ENCODE peak calls at places on chromosome 10, in five cellular contexts. G is transverse colon; T is esophagus squamous epithelium; L is HFFc6; R is CD8-positive, alpha-beta T cell. U is an unnamed sample.
A peak's percentile ranks its signal among the peaks of the same experiment; 100 is the strongest.

GRCh38 chr10:108775911-108776475 is 1147.3 kb downstream of the XPNPEP1 start:
- DNase-seq in G (no peak), T (no peak), L (no peak), R (no peak), U (no peak)

GRCh38 chr10:24851595-24851994 is 100.8 kb downstream of the PRTFDC1 start:
- DNase-seq in G (peak; percentile 54), R (no peak), T (no peak), L (no peak), U (no peak)

GRCh38 chr10:13346280-13346819 is 1.7 kb downstream of the SEPHS1 start:
- DNase-seq in L (peak; percentile 56), R (no peak), G (peak; percentile 25), T (no peak), U (no peak)

GRCh38 chr10:88893611-88894010 is 13.6 kb downstream of the STAMBPL1 start:
- DNase-seq in T (no peak), G (no peak), L (peak; percentile 48), R (no peak), U (no peak)

GRCh38 chr10:71260622-71261325 is 48.4 kb downstream of the UNC5B start:
- DNase-seq in G (no peak), T (no peak), L (peak; percentile 89), R (no peak), U (no peak)

GRCh38 chr10:131617113-131617877 is 283.5 kb upstream of the PPP2R2D start:
- DNase-seq in R (no peak), L (no peak), G (no peak), T (no peak), U (no peak)

GRCh38 chr10:104139221-104139620 is 17.2 kb downstream of the SFR1 start:
- DNase-seq in T (no peak), G (no peak), L (no peak), R (no peak), U (no peak)

GRCh38 chr10:86348321-86349210 is 18.0 kb downstream of the GRID1 start:
- DNase-seq in R (no peak), G (no peak), L (no peak), T (no peak), U (no peak)

GRCh38 chr10:79418886-79419595 is 26.4 kb downstream of the ZCCHC24 start:
- DNase-seq in G (no peak), L (no peak), R (no peak), T (no peak), U (no peak)

GRCh38 chr10:37495415-37495814 is 362.0 kb downstream of the ZNF248 start:
- DNase-seq in T (no peak), L (no peak), G (no peak), R (no peak), U (no peak)
- TF ChIP-seq CTCF in T (no peak), L (peak; percentile 62), G (peak; percentile 24), R (no peak), U (no peak)

GRCh38 chr10:49282306-49282705 is 16.7 kb upstream of the C10orf71 start:
- DNase-seq in L (no peak), T (no peak), R (no peak), G (no peak), U (no peak)

GRCh38 chr10:49280001-49280408 is 19.0 kb upstream of the C10orf71 start:
- DNase-seq in L (peak; percentile 5), G (no peak), R (no peak), T (no peak), U (no peak)

GRCh38 chr10:49282879-49283321 is 16.1 kb upstream of the C10orf71 start:
- DNase-seq in G (no peak), T (no peak), L (no peak), R (no peak), U (no peak)

GRCh38 chr10:49283491-49283890 is 15.5 kb upstream of the C10orf71 start:
- DNase-seq in G (no peak), L (no peak), R (no peak), T (no peak), U (no peak)

GRCh38 chr10:49281461-49281860 is 17.5 kb upstream of the C10orf71 start:
- DNase-seq in R (no peak), G (no peak), L (no peak), T (no peak), U (no peak)
- TF ChIP-seq CTCF in R (no peak), G (no peak), L (peak; percentile 62), T (no peak), U (peak; percentile 4)

DNA sequence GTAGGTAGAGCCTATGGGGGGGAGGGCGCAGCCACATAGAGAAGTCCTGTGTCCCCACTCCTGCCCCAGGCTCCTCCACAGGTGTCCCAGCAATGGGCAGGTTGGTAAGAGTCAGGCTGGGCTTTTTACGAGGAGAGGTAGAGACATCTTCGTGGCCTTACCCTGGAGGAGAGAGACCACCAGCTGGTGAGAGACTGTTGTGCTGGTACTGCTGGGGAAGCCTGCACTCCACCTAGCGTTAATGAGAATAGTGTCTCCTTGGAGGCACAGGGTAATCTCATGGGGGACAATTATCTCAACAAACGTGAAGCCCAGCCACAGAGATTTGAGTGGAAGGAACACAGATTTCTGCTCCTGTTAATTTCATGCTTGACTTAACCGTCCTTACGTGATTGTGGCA is 29.5 kb upstream of the RASGEF1A start:
- DNase-seq in T (no peak), R (no peak), G (no peak), L (no peak), U (no peak)
- TF ChIP-seq CTCF in T (no peak), R (no peak), G (no peak), L (no peak), U (no peak)

GRCh38 chr10:123154092-123154942 is at the start of gene BUB3:
- DNase-seq in G (peak; percentile 98), T (peak; percentile 93), R (peak; percentile 89), L (peak; percentile 99), U (peak; percentile 98)
- TF ChIP-seq CTCF in G (no peak), T (peak; percentile 34), R (no peak), L (no peak), U (peak; percentile 1)

GRCh38 chr10:11025978-11026377 is 8.3 kb downstream of the CELF2 start:
- DNase-seq in R (no peak), T (no peak), G (no peak), L (no peak), U (no peak)

GRCh38 chr10:11023554-11023953 is 5.9 kb downstream of the CELF2 start:
- DNase-seq in R (no peak), G (no peak), T (no peak), L (no peak), U (no peak)

GRCh38 chr10:11023009-11023408 is 5.3 kb downstream of the CELF2 start:
- DNase-seq in G (no peak), R (no peak), L (no peak), T (no peak), U (no peak)

GRCh38 chr10:11024596-11024995 is 6.9 kb downstream of the CELF2 start:
- DNase-seq in R (no peak), T (no peak), L (no peak), G (no peak), U (no peak)

GRCh38 chr10:11026761-11027160 is 9.1 kb downstream of the CELF2 start:
- DNase-seq in L (no peak), G (no peak), R (no peak), T (no peak), U (no peak)
- TF ChIP-seq CTCF in L (no peak), G (no peak), R (no peak), T (no peak), U (no peak)

DNA sequence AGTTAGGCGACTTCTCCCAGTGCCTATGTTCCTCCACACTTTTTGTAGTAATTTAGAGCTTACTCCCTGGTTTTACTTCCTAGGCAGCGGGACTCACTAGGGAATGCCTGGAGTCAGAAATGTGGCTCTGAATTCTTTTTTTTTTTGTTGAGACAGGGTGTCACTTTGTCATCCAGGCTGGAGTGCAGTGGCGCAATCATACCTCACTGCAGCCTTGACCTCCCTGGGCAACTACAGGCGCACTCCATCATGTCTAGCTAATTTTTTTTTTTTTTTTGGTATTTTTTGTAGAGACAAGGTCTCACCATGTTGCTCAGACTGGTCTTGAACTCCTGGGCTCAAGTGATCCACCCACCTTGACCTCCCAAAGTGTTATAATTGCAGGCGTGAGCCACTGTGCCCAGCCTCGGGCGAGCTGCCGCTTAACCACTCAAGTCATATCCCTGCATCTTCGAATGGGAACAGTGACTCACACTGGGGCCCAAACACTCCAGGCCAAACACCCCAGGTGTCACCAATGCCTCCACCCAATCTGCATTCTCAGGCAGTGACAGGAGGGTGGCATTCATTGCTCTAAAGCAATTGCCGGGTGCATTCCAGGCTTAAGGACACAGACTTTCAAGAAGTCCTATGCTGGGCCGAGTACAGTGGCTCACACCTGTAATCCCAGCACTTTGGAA is 19.6 kb downstream of the RGS10 start:
- DNase-seq in L (no peak), G (no peak), T (no peak), R (no peak), U (no peak)
- TF ChIP-seq CTCF in L (no peak), G (no peak), T (no peak), R (no peak), U (no peak)

GRCh38 chr10:97115846-97116245 is 69.9 kb downstream of the SLIT1 start:
- DNase-seq in R (no peak), G (no peak), T (no peak), L (no peak), U (no peak)

GRCh38 chr10:97116534-97117162 is 69.1 kb downstream of the SLIT1 start:
- DNase-seq in R (no peak), G (no peak), L (no peak), T (no peak), U (no peak)

GRCh38 chr10:97119058-97119832 is 66.5 kb downstream of the SLIT1 start:
- DNase-seq in G (no peak), T (no peak), R (no peak), L (no peak), U (no peak)

GRCh38 chr10:97120370-97120769 is 65.4 kb downstream of the SLIT1 start:
- DNase-seq in G (no peak), L (no peak), T (no peak), R (no peak), U (no peak)

DNA sequence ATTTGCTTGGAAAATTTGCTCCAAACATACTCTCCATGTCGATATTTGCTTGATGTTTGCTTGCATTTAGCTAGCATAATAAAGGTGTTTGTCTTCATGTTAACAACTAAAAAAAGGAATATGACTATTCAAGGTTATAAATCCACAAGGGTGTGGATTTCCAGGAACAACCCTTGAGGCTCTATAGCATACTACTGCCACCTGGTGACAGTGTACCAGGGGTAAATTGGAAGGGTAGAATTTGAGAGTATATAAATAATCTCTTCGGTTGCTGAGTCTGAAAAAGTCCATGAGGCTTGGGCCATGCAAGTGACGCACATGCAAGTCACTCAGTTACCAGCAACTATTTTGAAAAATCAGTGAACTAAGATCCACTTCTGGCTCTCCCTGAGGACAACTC is 68.4 kb downstream of the SLIT1 start:
- DNase-seq in L (no peak), T (no peak), R (no peak), G (no peak), U (no peak)
- TF ChIP-seq CTCF in L (peak; percentile 70), T (no peak), R (no peak), G (peak; percentile 32), U (no peak)

GRCh38 chr10:28796606-28797512 is 119.5 kb downstream of the BAMBI start:
- DNase-seq in L (no peak), R (no peak), T (no peak), G (peak; percentile 24), U (no peak)
- TF ChIP-seq CTCF in L (no peak), R (no peak), T (no peak), G (no peak), U (no peak)

GRCh38 chr10:121611431-121612159 is 13.4 kb upstream of the FGFR2 start:
- DNase-seq in R (no peak), L (no peak), G (no peak), T (no peak), U (no peak)
- TF ChIP-seq CTCF in R (no peak), L (no peak), G (no peak), T (no peak), U (no peak)

U was measured in AG09319.